ENCODE peak calls at places on chromosomes 2 and 18, in four cellular contexts. One of them, this sample, is unnamed.

GRCh38 chr2:239025951-239026461 is 178.1 kb downstream of the TWIST2 start:
- DNase-seq in H7: no peak
- DNase-seq in mucosa of descending colon: no peak
- DNase-seq in GM19239: no peak
- DNase-seq in this sample: no peak

GRCh38 chr2:18980104-18980777 is 378.2 kb downstream of the OSR1 start:
- DNase-seq in H7: no peak
- DNase-seq in mucosa of descending colon: no peak
- DNase-seq in GM19239: no peak
- DNase-seq in this sample: no peak

GRCh38 chr2:176852667-176853066 is 359.9 kb upstream of the HNRNPA3 start:
- DNase-seq in H7: peak
- DNase-seq in mucosa of descending colon: peak
- DNase-seq in GM19239: no peak
- DNase-seq in this sample: no peak

GRCh38 chr18:54822872-54823845 is 5.1 kb upstream of the RAB27B start:
- DNase-seq in H7: no peak
- DNase-seq in mucosa of descending colon: no peak
- DNase-seq in GM19239: no peak
- DNase-seq in this sample: peak

GRCh38 chr2:190333395-190333794 is 10.0 kb upstream of the INPP1 start:
- DNase-seq in H7: no peak
- DNase-seq in mucosa of descending colon: no peak
- DNase-seq in GM19239: no peak
- DNase-seq in this sample: no peak

GRCh38 chr2:69159988-69160387 is 147.0 kb downstream of the ANTXR1 start:
- DNase-seq in H7: peak
- DNase-seq in mucosa of descending colon: peak
- DNase-seq in GM19239: no peak
- DNase-seq in this sample: no peak

GRCh38 chr2:64751286-64752260 is 97.9 kb upstream of the SERTAD2 start:
- DNase-seq in H7: peak
- DNase-seq in mucosa of descending colon: peak
- DNase-seq in GM19239: peak
- DNase-seq in this sample: no peak

GRCh38 chr2:238509151-238509820 is 82.6 kb downstream of the ASB1 start:
- DNase-seq in H7: peak
- DNase-seq in mucosa of descending colon: no peak
- DNase-seq in GM19239: no peak
- DNase-seq in this sample: no peak

GRCh38 chr18:64042728-64043358 is 73.0 kb downstream of the SERPINB8 start:
- DNase-seq in H7: no peak
- DNase-seq in mucosa of descending colon: no peak
- DNase-seq in GM19239: no peak
- DNase-seq in this sample: no peak

GRCh38 chr2:218605438-218605837 is 2.3 kb upstream of the PLCD4 start:
- DNase-seq in H7: no peak
- DNase-seq in mucosa of descending colon: no peak
- DNase-seq in GM19239: no peak
- DNase-seq in this sample: no peak

GRCh38 chr18:7600528-7601248 is 33.6 kb downstream of the PTPRM start:
- DNase-seq in H7: no peak
- DNase-seq in mucosa of descending colon: no peak
- DNase-seq in GM19239: no peak
- DNase-seq in this sample: no peak

GRCh38 chr2:238499731-238500570 is 73.2 kb downstream of the ASB1 start:
- DNase-seq in H7: peak
- DNase-seq in mucosa of descending colon: no peak
- DNase-seq in GM19239: no peak
- DNase-seq in this sample: no peak

GRCh38 chr2:240595381-240596079 is 9.0 kb downstream of the CAPN10 start:
- DNase-seq in H7: peak
- DNase-seq in mucosa of descending colon: no peak
- DNase-seq in GM19239: no peak
- DNase-seq in this sample: no peak

GRCh38 chr18:31773774-31774476 is 13.2 kb upstream of the SLC25A52 start:
- DNase-seq in H7: no peak
- DNase-seq in mucosa of descending colon: peak
- DNase-seq in GM19239: no peak
- DNase-seq in this sample: no peak

GRCh38 chr2:55108456-55108855 is 58.2 kb upstream of the RTN4 start:
- DNase-seq in H7: no peak
- DNase-seq in mucosa of descending colon: no peak
- DNase-seq in GM19239: no peak
- DNase-seq in this sample: no peak

This sample was measured in HS-5.